ENCODE peak calls at places on chromosomes 12 and 14, in four cellular contexts. N is upper lobe of right lung, K is bronchial epithelial cell, W is tibial artery. F is an unnamed sample.

GRCh38 chr14:26896447-26896846 is 298.6 kb upstream of the NOVA1 start:
- DNase-seq in K (no peak), N (no peak), W (peak; percentile 71), F (no peak)

GRCh38 chr12:122868471-122869177 is 27.3 kb downstream of the VPS37B start:
- DNase-seq in K (no peak), N (peak; percentile 37), W (no peak), F (peak; percentile 5)

GRCh38 chr12:111034148-111034910 is 114.0 kb upstream of the MYL2 start:
- DNase-seq in K (peak; percentile 41), N (no peak), W (no peak), F (no peak)

GRCh38 chr14:71290960-71291466 is 383.8 kb downstream of the PCNX1 start:
- DNase-seq in K (peak; percentile 99), W (no peak), N (no peak), F (no peak)

GRCh38 chr14:81990312-81990761 is 456.7 kb upstream of the SEL1L start:
- DNase-seq in N (no peak), K (peak; percentile 52), W (no peak), F (no peak)

GRCh38 chr12:121626853-121627623 is 708 bp downstream of the ORAI1 start:
- DNase-seq in W (peak; percentile 61), N (peak; percentile 86), K (peak; percentile 39), F (peak; percentile 66)

GRCh38 chr12:63948211-63948610 is 103.7 kb downstream of the SRGAP1 start:
- DNase-seq in W (no peak), N (no peak), K (no peak), F (no peak)

GRCh38 chr14:92473261-92473946 is 40.2 kb upstream of the RIN3 start:
- DNase-seq in K (no peak), N (no peak), W (peak; percentile 83), F (no peak)

GRCh38 chr12:116421785-116422538 is 137.2 kb upstream of the MAP1LC3B2 start:
- DNase-seq in K (no peak), N (no peak), W (no peak), F (no peak)

GRCh38 chr14:29216316-29216715 is 449.7 kb downstream of the FOXG1 start:
- DNase-seq in N (no peak), W (no peak), K (no peak), F (no peak)

GRCh38 chr12:1532796-1533195 is 61.6 kb downstream of the FBXL14 start:
- DNase-seq in N (no peak), K (no peak), W (no peak), F (no peak)

GRCh38 chr14:50000215-50001145 is 107.6 kb downstream of the ARF6 start:
- DNase-seq in N (peak; percentile 81), W (peak; percentile 74), K (peak; percentile 60), F (peak; percentile 34)

GRCh38 chr14:34368115-34368970 is 93.7 kb downstream of the SPTSSA start:
- DNase-seq in K (peak; percentile 34), W (no peak), N (no peak), F (no peak)

GRCh38 chr14:24155100-24155499 is 6.0 kb upstream of the IRF9 start:
- DNase-seq in N (no peak), K (no peak), W (no peak), F (no peak)

GRCh38 chr14:82657186-82657675 is 1123.6 kb upstream of the SEL1L start:
- DNase-seq in N (no peak), W (no peak), K (peak; percentile 51), F (no peak)

GRCh38 chr12:94875525-94875924 is 128.0 kb downstream of the NDUFA12 start:
- DNase-seq in W (no peak), N (no peak), K (peak; percentile 69), F (no peak)

GRCh38 chr12:94874086-94874985 is 129.2 kb downstream of the NDUFA12 start:
- DNase-seq in K (no peak), N (no peak), W (no peak), F (no peak)

GRCh38 chr12:94872671-94873367 is 130.7 kb downstream of the NDUFA12 start:
- DNase-seq in K (no peak), N (no peak), W (no peak), F (peak; percentile 42)

GRCh38 chr12:94873368-94874085 is 130.0 kb downstream of the NDUFA12 start:
- DNase-seq in N (peak; percentile 64), K (no peak), W (no peak), F (peak; percentile 44)

GRCh38 chr12:94874986-94875312 is 128.5 kb downstream of the NDUFA12 start:
- DNase-seq in K (peak; percentile 3), W (no peak), N (no peak), F (no peak)
- TF ChIP-seq CTCF in K (no peak), W (no peak), N (no peak), F (no peak)

GRCh38 chr14:69056389-69056788 is 77.3 kb upstream of the ACTN1 start:
- DNase-seq in N (no peak), K (no peak), W (no peak), F (no peak)
- TF ChIP-seq CTCF in N (no peak), K (peak; percentile 31), W (no peak), F (no peak)

GRCh38 chr12:68686595-68687521 is at the start of gene NUP107:
- DNase-seq in K (peak; percentile 98), W (peak; percentile 99), N (peak; percentile 99), F (peak; percentile 93)
- TF ChIP-seq CTCF in K (peak; percentile 16), W (peak; percentile 29), N (no peak), F (no peak)

DNA sequence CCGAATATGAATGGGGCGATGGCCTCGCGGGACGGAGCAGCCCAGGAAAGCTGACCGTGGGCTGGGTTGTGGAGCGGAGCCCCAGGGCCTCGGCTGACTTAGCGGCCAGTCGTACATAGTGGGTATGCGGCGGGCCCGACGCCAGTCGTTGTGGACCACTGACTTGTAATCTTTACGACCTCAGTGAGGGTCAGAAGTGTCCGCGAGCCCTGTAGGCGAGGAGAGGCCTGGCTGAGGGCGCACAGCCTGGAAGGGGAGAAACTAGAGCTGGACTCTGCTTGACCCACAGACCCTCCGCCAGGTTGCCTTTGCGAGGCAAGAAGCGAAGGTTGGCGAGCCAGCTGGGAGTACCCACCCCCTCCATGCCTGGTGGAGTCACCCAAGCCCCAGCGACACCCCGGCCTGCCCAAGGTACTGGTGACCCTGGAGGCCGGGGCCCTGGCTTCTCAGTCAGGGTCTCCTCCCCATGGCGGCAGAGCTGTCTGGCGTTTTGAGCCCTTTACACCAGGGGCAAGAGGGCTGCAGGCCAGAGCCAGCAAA is 15.6 kb upstream of the DYNC1H1 start:
- DNase-seq in K (no peak), N (no peak), W (no peak), F (no peak)
- TF ChIP-seq CTCF in K (no peak), N (no peak), W (no peak), F (no peak)

GRCh38 chr12:72035625-72036024 is 97.0 kb downstream of the TPH2 start:
- DNase-seq in W (no peak), K (no peak), N (no peak), F (no peak)
- TF ChIP-seq CTCF in W (no peak), K (no peak), N (no peak), F (no peak)

GRCh38 chr12:6917491-6918231 is 3.3 kb downstream of the ENO2 start:
- DNase-seq in W (no peak), N (no peak), K (no peak), F (no peak)

GRCh38 chr12:6916426-6917200 is 2.2 kb downstream of the ENO2 start:
- DNase-seq in K (no peak), N (no peak), W (no peak), F (no peak)

GRCh38 chr12:6921996-6922935 is 5.5 kb upstream of the ATN1 start:
- DNase-seq in K (no peak), N (no peak), W (no peak), F (no peak)

GRCh38 chr12:6921539-6921938 is 6.2 kb upstream of the ATN1 start:
- DNase-seq in N (no peak), K (no peak), W (no peak), F (no peak)

GRCh38 chr12:6919588-6919987 is 5.2 kb downstream of the ENO2 start:
- DNase-seq in N (peak; percentile 31), W (no peak), K (peak; percentile 87), F (no peak)
- TF ChIP-seq CTCF in N (no peak), W (no peak), K (no peak), F (no peak)

DNA sequence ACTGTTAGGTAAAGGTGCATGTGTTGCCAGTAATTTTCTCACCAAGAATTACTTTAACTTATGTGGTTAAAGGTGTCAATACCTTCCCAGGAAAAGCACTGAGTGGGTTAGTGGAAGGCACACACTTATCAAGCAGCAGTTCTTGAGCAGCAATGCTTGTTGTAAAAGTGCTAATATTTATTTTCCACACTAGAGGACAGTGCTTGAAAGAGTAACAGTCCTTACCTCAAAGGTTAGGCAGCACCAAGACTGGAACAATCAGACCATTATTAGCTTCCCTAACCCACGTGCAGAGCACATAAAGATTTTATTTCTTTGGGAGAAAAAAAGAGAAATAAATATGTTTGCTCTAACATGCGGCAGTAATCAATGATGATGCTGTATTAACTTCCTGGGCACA is 48.8 kb upstream of the KRR1 start:
- DNase-seq in K (peak; percentile 51), W (no peak), N (no peak), F (no peak)
- TF ChIP-seq CTCF in K (peak; percentile 33), W (peak; percentile 25), N (peak; percentile 33), F (no peak)

GRCh38 chr14:43894534-43894933 is 612.5 kb downstream of the FSCB start:
- DNase-seq in K (peak; percentile 1), N (no peak), W (no peak), F (no peak)
- TF ChIP-seq CTCF in K (peak; percentile 15), N (peak; percentile 44), W (no peak), F (no peak)

F was measured in activated B cell treated with CpG ODN at 0.5 μM for 24 hours.